ENCODE peak calls at places on chromosomes 1 and 21, in five cellular contexts. R is activated CD8-positive, alpha-beta T cell treated with anti-CD3 and anti-CD28 coated beads for 36 hours; O is epithelial cell of esophagus; H is pancreas; G is stomach. D is an unnamed sample.

GRCh38 chr1:244662604-244663003 is 9.7 kb downstream of the DESI2 start:
- DNase-seq in R (no peak), O (no peak), H (no peak), G (no peak), D (no peak)

GRCh38 chr1:24351918-24352637 is 32.9 kb downstream of the GRHL3 start:
- DNase-seq in R (peak), O (peak), H (no peak), G (no peak), D (peak)

GRCh38 chr1:201404722-201405483 is 5.8 kb upstream of the LAD1 start:
- DNase-seq in R (no peak), O (no peak), H (no peak), G (no peak), D (no peak)

GRCh38 chr1:184242507-184242943 is 144.3 kb upstream of the C1orf21 start:
- DNase-seq in R (no peak), O (peak), H (no peak), G (no peak), D (no peak)

GRCh38 chr1:155856975-155857930 is at the start of gene GON4L:
- DNase-seq in R (peak), O (peak), H (peak), G (peak), D (peak)

GRCh38 chr1:117093870-117094621 is 27.5 kb downstream of the TRIM45 start:
- DNase-seq in R (peak), O (peak), H (no peak), G (no peak), D (no peak)

GRCh38 chr1:232142403-232143314 is 487.3 kb downstream of the SIPA1L2 start:
- DNase-seq in R (no peak), O (peak), H (no peak), G (no peak), D (no peak)

GRCh38 chr1:160137216-160137862 is 14.1 kb upstream of the ATP1A4 start:
- DNase-seq in R (no peak), O (no peak), H (no peak), G (no peak), D (no peak)

GRCh38 chr1:107682467-107682866 is 282.5 kb downstream of the VAV3 start:
- DNase-seq in R (no peak), O (peak), H (no peak), G (no peak), D (no peak)

GRCh38 chr1:151993734-151994496 is at the start of gene S100A10:
- DNase-seq in R (peak), O (peak), H (peak), G (peak), D (peak)

GRCh38 chr1:224774378-224774777 is 155.1 kb upstream of the DNAH14 start:
- DNase-seq in R (no peak), O (no peak), H (no peak), G (no peak), D (no peak)

GRCh38 chr1:80509965-80510522 is 1290.7 kb upstream of the ADGRL2 start:
- DNase-seq in R (no peak), O (no peak), H (no peak), G (no peak), D (no peak)

GRCh38 chr1:84672080-84672735 is 18.1 kb downstream of the SSX2IP start:
- DNase-seq in R (no peak), O (no peak), H (no peak), G (no peak), D (no peak)

GRCh38 chr1:206864939-206865671 is at the start of gene IL20:
- DNase-seq in R (peak), O (peak), H (peak), G (peak), D (peak)

GRCh38 chr1:101081496-101082282 is 56.1 kb upstream of the DPH5 start:
- DNase-seq in R (peak), O (no peak), H (no peak), G (no peak), D (peak)

GRCh38 chr1:242185728-242186127 is 186.8 kb upstream of the MAP1LC3C start:
- DNase-seq in R (no peak), O (no peak), H (no peak), G (no peak), D (no peak)

GRCh38 chr1:173506437-173506836 is 29.3 kb downstream of the PRDX6 start:
- DNase-seq in R (peak), O (peak), H (peak), G (peak), D (no peak)

GRCh38 chr1:26094076-26094669 is 17.5 kb upstream of the PDIK1L start:
- DNase-seq in R (no peak), O (no peak), H (peak), G (no peak), D (no peak)

GRCh38 chr21:37530901-37531351 is 164.4 kb downstream of the DYRK1A start:
- DNase-seq in R (no peak), O (no peak), H (no peak), G (no peak), D (no peak)

GRCh38 chr1:20634065-20634593 is 871 bp downstream of the PINK1 start:
- DNase-seq in R (peak), O (no peak), H (no peak), G (no peak), D (no peak)

GRCh38 chr1:20632386-20632785 is 872 bp upstream of the PINK1 start:
- DNase-seq in R (no peak), O (no peak), H (no peak), G (no peak), D (no peak)

GRCh38 chr1:20636785-20637347 is 3.6 kb downstream of the PINK1 start:
- DNase-seq in R (no peak), O (no peak), H (no peak), G (no peak), D (no peak)

GRCh38 chr1:20633190-20634064 is at the start of gene PINK1:
- DNase-seq in R (peak), O (peak), H (peak), G (peak), D (peak)

DNA sequence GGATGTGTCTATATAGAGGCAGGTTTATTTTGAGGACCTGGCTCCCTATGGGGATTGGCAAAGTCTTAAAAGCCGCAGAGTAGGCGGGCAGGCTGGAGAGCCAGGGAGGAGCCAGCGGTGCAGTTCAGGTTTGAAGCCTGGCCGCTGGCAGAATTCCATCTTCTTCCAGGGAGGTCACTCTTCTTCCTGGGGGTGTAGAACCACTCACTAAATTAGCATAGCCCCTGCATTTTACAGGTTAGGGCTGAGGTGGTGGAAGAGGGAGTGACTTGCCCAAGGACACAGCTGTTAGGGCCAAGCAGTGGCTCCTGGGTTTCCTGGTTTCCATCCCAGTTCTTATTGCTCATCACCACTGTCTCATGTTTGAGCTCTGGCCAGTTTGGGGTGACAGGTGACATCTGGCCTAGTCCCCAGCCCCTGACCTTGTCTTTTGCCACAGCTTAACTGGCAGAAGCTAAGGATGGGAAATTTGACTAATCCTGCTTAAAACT is 1.4 kb downstream of the PINK1 start:
- DNase-seq in R (peak), O (peak), H (peak), G (peak), D (peak)
- TF ChIP-seq CTCF in R (no peak), O (no peak), H (no peak), G (no peak), D (no peak)

GRCh38 chr1:199422206-199422605 is 605.3 kb upstream of the NR5A2 start:
- DNase-seq in R (no peak), O (peak), H (no peak), G (peak), D (no peak)
- TF ChIP-seq CTCF in R (no peak), O (peak), H (no peak), G (peak), D (peak)

DNA sequence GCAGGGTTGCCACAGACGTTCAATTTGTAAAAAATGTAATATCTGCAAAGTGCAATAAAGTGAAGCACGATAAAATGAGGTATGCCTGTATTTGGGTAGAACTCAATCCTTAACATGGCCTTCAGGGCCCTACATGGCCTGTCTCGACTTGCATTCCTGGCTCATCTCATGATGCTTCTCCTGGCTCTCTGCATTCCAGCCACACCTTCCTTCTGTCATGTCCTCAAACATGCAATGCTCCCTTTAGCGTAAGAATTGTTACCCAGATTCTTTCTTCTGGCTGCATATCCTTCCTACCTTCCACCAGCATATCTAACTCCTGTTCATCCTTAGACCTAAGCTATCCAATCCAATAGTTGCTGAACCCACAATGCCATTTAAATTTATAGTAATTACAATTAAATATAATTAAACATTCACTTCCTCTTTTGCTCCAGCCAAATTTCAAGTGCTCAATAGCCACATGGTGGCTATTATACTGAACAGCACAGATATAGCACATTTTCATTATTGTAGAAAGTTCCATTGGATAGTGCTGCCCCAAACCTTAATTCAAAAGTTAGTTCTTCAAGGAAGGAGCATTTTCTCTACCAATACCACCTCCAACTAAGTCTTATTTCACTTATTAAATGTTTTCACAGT is 32.6 kb downstream of the FGGY start:
- DNase-seq in R (no peak), O (peak), H (no peak), G (no peak), D (no peak)
- TF ChIP-seq CTCF in R (no peak), O (peak), H (no peak), G (no peak), D (no peak)

GRCh38 chr1:78440381-78440793 is 50.4 kb upstream of the PTGFR start:
- DNase-seq in R (no peak), O (peak), H (no peak), G (no peak), D (no peak)

GRCh38 chr1:78437941-78438340 is 52.8 kb upstream of the PTGFR start:
- DNase-seq in R (no peak), O (peak), H (no peak), G (no peak), D (no peak)

GRCh38 chr1:78434351-78434750 is 56.4 kb upstream of the PTGFR start:
- DNase-seq in R (no peak), O (no peak), H (no peak), G (no peak), D (no peak)

GRCh38 chr1:78441921-78442320 is 48.9 kb upstream of the PTGFR start:
- DNase-seq in R (no peak), O (peak), H (no peak), G (no peak), D (no peak)

DNA sequence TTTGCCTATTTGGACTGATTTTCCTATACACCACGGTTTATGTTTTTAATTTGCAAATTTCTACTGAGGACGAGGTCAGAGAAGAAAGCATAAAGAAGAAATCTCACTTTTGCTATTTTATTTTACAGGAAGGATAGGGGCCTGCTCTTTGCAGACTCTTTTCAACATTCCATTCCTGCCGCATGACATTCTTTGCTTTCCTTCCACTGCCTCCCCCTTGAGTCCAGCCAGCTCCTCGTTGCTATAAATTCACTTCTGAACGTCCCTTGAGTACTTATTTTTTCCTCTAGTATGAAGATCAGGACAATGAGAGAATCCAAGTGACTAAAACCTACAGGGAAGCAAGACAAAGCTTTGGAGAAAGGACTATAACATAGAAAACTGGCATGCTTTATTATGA is 53.4 kb upstream of the PTGFR start:
- DNase-seq in R (no peak), O (no peak), H (no peak), G (no peak), D (no peak)
- TF ChIP-seq CTCF in R (no peak), O (no peak), H (no peak), G (no peak), D (no peak)

GRCh38 chr1:46434358-46434757 is 40.2 kb downstream of the FAAH start:
- DNase-seq in R (no peak), O (no peak), H (no peak), G (no peak), D (no peak)

GRCh38 chr1:46442317-46443161 is 47.1 kb upstream of the DMBX1 start:
- DNase-seq in R (peak), O (peak), H (peak), G (peak), D (peak)

GRCh38 chr1:46440478-46440877 is 46.4 kb downstream of the FAAH start:
- DNase-seq in R (no peak), O (no peak), H (no peak), G (no peak), D (no peak)

GRCh38 chr1:46436844-46437243 is 42.7 kb downstream of the FAAH start:
- DNase-seq in R (no peak), O (no peak), H (no peak), G (no peak), D (no peak)

GRCh38 chr1:46437723-46438122 is 43.6 kb downstream of the FAAH start:
- DNase-seq in R (no peak), O (no peak), H (no peak), G (no peak), D (no peak)
- TF ChIP-seq CTCF in R (no peak), O (no peak), H (no peak), G (no peak), D (no peak)

GRCh38 chr1:64437453-64437852 is 32.5 kb upstream of the CACHD1 start:
- DNase-seq in R (no peak), O (no peak), H (no peak), G (no peak), D (no peak)
- TF ChIP-seq CTCF in R (no peak), O (no peak), H (no peak), G (no peak), D (no peak)

GRCh38 chr1:22457836-22458235 is 6.2 kb downstream of the ZBTB40 start:
- DNase-seq in R (no peak), O (no peak), H (no peak), G (no peak), D (no peak)

GRCh38 chr1:22461100-22461499 is 9.4 kb downstream of the ZBTB40 start:
- DNase-seq in R (no peak), O (no peak), H (no peak), G (no peak), D (no peak)

GRCh38 chr1:22454476-22455056 is 2.9 kb downstream of the ZBTB40 start:
- DNase-seq in R (no peak), O (peak), H (no peak), G (peak), D (no peak)

GRCh38 chr1:22453181-22453580 is 1.5 kb downstream of the ZBTB40 start:
- DNase-seq in R (no peak), O (no peak), H (no peak), G (no peak), D (no peak)

DNA sequence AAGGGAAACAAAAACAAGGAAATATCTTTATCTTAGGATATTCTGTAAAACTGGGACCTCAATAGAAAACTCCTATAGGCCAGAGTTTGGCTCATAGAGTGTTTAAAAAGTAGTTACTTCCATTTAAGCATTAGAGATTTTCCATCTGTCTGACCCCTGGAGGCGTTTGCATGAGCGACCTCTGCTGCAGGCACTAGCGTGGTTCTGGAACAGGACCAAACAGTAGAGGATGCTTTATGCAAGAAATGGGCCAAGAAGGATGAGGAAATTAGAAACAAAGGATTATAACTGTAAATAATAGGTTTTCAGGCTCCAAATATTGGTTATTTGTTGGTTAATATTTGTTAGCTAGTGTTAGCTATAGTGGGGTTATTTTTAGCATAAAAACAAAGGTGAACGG is 5.7 kb downstream of the ZBTB40 start:
- DNase-seq in R (no peak), O (no peak), H (no peak), G (no peak), D (no peak)
- TF ChIP-seq CTCF in R (no peak), O (no peak), H (no peak), G (no peak), D (no peak)

DNA sequence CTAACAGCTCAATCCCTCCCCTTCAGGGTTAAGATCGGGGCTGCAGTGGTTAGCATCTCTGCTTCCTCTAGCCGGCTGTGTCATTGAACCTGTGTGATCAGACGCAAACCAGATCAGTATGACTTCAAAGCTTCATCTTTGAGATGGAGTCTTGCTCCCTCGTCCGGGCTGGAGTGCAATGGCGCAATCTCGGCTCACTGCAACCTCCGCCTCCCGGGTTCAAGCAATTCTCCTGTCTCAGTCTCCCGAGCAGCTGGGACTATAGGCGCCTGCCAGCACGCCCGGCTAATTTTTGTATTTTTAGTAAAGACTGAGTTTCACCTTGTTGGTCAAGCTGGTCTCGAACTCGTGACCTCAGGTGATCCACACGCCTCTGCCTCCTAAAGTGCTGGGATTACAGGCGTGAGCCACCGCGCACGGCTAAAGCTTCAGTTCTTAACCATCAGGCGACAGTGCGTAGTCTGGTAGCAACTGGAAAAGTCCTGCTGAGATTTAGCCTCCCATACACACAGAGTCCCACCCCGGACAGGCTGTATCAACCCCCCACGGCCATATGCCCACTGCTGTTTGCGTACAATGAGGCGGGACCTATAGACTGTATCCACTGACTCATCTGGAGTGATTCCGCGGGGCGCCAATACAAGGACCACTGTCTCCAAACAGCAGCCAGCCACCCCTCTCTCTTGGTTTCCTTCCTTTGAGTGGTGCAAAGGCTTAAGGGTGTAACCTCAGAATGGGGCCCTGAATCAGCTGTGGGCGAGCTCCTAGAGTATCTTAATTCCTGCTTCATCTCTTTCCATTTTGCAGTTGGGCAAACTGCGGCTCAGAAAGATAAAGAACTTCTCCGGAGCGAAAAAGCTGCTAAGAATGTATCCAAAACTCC is 23.3 kb downstream of the CELA3A start:
- DNase-seq in R (peak), O (no peak), H (no peak), G (peak), D (peak)
- TF ChIP-seq CTCF in R (no peak), O (no peak), H (no peak), G (no peak), D (no peak)